ENCODE peak calls at places on chromosomes 6 and 20, in four cellular contexts. I is H1, F is K562, E is HCT116. Z is an unnamed sample.

GRCh38 chr6:2135401-2135800 is 110.0 kb downstream of the GMDS start:
- DNase-seq in E (no peak), F (no peak), I (no peak), Z (no peak)

GRCh38 chr20:41716436-41716835 is 98.3 kb upstream of the CHD6 start:
- DNase-seq in I (no peak), F (no peak), E (no peak), Z (no peak)

GRCh38 chr6:34391711-34392496 is 565 bp downstream of the NUDT3 start:
- DNase-seq in I (peak), F (peak), E (no peak), Z (peak)

GRCh38 chr20:32925481-32926196 is 66.9 kb downstream of the EFCAB8 start:
- DNase-seq in E (no peak), F (no peak), I (no peak), Z (no peak)

GRCh38 chr6:131136021-131136847 is 967 bp downstream of the AKAP7 start:
- DNase-seq in F (no peak), E (no peak), I (no peak), Z (peak)

GRCh38 chr6:78909391-78909790 is 42.0 kb downstream of the IRAK1BP1 start:
- DNase-seq in I (no peak), E (no peak), F (no peak), Z (no peak)

GRCh38 chr6:56807992-56808342 is 146.9 kb upstream of the BEND6 start:
- DNase-seq in I (no peak), F (no peak), E (no peak), Z (no peak)

GRCh38 chr20:37521091-37521771 is at the start of gene NNAT:
- DNase-seq in E (no peak), F (peak), I (peak), Z (no peak)

GRCh38 chr20:32642257-32643046 is 31.3 kb downstream of the C20orf203 start:
- DNase-seq in F (peak), E (no peak), I (no peak), Z (no peak)

GRCh38 chr6:85464260-85464644 is 14.4 kb downstream of the NT5E start:
- DNase-seq in I (no peak), F (no peak), E (peak), Z (no peak)

GRCh38 chr6:141965016-141965545 is 167.6 kb upstream of the GJE1 start:
- DNase-seq in I (no peak), E (no peak), F (no peak), Z (no peak)

GRCh38 chr6:53862517-53863457 is 68.0 kb downstream of the LRRC1 start:
- DNase-seq in I (no peak), F (no peak), E (no peak), Z (no peak)

GRCh38 chr6:31826793-31827285 is 699 bp upstream of the HSPA1B start:
- DNase-seq in F (peak), E (no peak), I (peak), Z (peak)

GRCh38 chr6:37665309-37665708 is 32.4 kb downstream of the MDGA1 start:
- DNase-seq in I (no peak), F (no peak), E (no peak), Z (no peak)

GRCh38 chr6:43771210-43771857 is 1.3 kb downstream of the VEGFA start:
- DNase-seq in F (peak), E (no peak), I (peak), Z (peak)

GRCh38 chr20:19813839-19814238 is 55.8 kb downstream of the RIN2 start:
- DNase-seq in F (no peak), I (no peak), E (no peak), Z (no peak)

GRCh38 chr6:5746392-5747140 is 260.2 kb downstream of the NRN1 start:
- DNase-seq in E (no peak), I (peak), F (no peak), Z (peak)

GRCh38 chr6:39403304-39403703 is 80.8 kb upstream of the KCNK16 start:
- DNase-seq in I (no peak), E (no peak), F (no peak), Z (no peak)

GRCh38 chr6:153947817-153948447 is 91.1 kb upstream of the OPRM1 start:
- DNase-seq in I (peak), F (peak), E (peak), Z (no peak)

GRCh38 chr6:7868926-7869325 is 41.7 kb downstream of the TXNDC5 start:
- DNase-seq in E (no peak), F (no peak), I (no peak), Z (no peak)

GRCh38 chr6:5379647-5380242 is 118.4 kb downstream of the FARS2 start:
- DNase-seq in F (peak), E (peak), I (peak), Z (peak)

GRCh38 chr6:759729-760128 is 66.8 kb upstream of the EXOC2 start:
- DNase-seq in E (no peak), F (no peak), I (no peak), Z (no peak)

GRCh38 chr6:147257760-147258159 is 53.5 kb downstream of the STXBP5 start:
- DNase-seq in F (no peak), I (no peak), E (no peak), Z (no peak)

GRCh38 chr6:540490-540889 is 116.4 kb downstream of the HUS1B start:
- DNase-seq in E (no peak), I (no peak), F (no peak), Z (no peak)

GRCh38 chr20:43941476-43942212 is 27.0 kb downstream of the TOX2 start:
- DNase-seq in F (no peak), I (no peak), E (no peak), Z (no peak)

GRCh38 chr20:36644032-36644712 is 1.8 kb downstream of the SLA2 start:
- DNase-seq in I (no peak), E (no peak), F (no peak), Z (no peak)

GRCh38 chr6:166540631-166541331 is 45.7 kb downstream of the RAMACL start:
- DNase-seq in E (no peak), I (no peak), F (peak), Z (no peak)

GRCh38 chr6:132819405-132820145 is 5.2 kb downstream of the RPS12 start:
- DNase-seq in I (no peak), F (no peak), E (no peak), Z (peak)

GRCh38 chr6:14265049-14266021 is 147.8 kb downstream of the CD83 start:
- DNase-seq in I (peak), E (no peak), F (no peak), Z (no peak)

GRCh38 chr6:99032396-99032795 is 84.7 kb upstream of the FBXL4 start:
- DNase-seq in E (no peak), F (no peak), I (no peak), Z (no peak)

GRCh38 chr6:37170273-37171140 is 555 bp downstream of the PIM1 start:
- DNase-seq in E (no peak), F (peak), I (peak), Z (peak)

GRCh38 chr6:36098920-36099647 is 31.2 kb upstream of the MAPK13 start:
- DNase-seq in F (peak), E (no peak), I (no peak), Z (no peak)

GRCh38 chr6:39905640-39905975 is 28.7 kb downstream of the MOCS1 start:
- DNase-seq in E (no peak), F (no peak), I (no peak), Z (no peak)

DNA sequence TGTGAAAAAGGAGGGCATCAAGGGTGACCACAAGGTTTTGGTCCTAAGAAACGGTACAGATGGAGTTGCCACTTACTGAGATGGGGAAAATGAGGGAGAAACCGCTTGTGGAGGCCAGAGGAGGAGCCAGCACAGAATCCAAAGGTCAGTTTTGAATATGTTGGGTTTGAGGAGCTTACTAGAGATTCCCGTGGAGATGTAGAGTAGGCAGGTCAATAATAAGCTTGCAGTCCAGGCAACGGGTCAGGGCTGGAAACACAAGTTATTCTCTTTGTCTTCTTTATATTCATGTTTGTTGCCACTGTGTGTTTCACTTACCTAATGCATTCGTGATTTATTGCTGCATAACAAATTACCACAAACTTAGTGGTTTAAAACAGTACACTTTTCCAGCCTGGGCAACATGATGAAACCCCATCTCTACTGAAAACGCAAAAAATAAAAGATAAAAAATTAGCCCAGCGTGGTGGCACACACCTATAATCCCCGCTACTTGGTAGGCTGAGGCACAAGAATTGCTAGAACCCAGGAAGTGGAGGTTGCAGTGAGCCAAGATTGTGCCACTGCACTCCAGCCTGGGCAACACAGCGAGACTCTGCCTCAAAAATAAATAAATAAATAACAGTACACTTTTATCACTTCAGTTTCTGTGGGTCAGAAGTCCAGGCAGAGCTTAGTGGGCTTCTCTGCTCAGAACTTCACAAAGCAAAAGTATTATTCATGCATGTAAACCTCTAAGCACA is 2.7 kb upstream of the BTN3A2 start:
- DNase-seq in I (no peak), F (no peak), E (no peak), Z (no peak)
- TF ChIP-seq JUND in I (no peak), F (no peak), E (no peak), Z (no peak)

DNA sequence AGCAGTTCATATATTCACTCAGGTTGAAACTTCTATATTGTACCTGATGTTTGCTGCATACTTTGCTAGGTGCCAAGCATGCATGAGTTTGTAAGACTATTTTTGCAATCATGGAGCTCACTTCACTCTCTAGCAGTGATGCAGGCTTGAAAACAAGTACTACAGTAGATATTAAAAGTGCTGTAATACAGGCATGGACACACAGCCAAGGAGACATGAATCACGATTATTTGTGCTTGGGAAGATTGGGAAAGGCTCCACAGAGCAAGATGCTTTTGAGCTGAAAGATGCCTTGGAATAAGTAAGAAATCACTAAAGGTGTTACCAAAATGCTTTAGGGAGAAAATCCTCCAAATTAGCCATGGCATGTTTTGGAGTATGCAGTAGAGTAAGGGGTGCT is 427.4 kb downstream of the UTRN start:
- DNase-seq in E (no peak), I (no peak), F (no peak), Z (no peak)
- TF ChIP-seq JUND in E (no peak), I (no peak), F (no peak), Z (no peak)

DNA sequence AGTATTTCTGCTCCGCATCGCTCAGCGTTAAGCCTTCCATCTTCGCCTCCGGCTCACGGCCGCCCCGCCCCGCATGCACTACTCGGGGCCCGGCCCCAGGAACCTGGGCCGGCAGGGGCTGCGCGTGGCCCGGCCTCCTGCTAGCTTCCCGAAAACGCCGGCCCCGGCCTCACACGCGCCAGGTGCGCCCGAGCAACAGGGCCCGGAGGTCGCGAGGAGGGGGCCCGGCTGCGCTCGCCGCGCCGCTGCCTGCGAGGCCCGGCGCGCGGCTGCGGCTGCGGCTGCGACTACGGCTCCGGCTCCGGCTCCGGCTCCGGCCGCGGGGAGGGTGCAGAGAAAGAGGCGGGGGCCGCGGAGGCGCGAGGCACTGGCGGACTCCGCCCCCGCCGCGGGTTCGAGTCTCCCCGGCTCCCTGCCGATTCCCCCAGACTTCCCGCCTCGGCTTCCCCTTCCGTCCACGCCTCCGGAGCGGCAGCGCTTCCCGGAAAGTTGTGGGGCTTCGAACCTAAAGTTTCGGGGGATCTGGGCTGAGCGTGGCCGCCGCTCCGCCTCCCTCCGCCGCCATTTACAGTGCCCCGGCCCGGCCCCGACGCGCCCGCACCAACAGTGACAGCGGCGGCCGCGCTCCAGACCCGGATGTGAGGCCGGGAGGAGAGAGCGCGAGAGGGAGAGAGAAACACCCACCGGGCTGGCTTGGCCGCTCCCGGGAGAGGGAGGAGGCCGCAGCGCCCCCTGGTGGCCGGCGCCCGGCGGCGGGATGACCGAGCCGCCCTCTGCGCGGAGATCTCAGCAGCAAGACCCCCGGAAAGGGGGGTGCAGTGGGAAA is at the start of gene REPS1:
- DNase-seq in F (peak), I (peak), E (peak), Z (peak)
- TF ChIP-seq JUND in F (no peak), I (no peak), E (no peak), Z (no peak)

DNA sequence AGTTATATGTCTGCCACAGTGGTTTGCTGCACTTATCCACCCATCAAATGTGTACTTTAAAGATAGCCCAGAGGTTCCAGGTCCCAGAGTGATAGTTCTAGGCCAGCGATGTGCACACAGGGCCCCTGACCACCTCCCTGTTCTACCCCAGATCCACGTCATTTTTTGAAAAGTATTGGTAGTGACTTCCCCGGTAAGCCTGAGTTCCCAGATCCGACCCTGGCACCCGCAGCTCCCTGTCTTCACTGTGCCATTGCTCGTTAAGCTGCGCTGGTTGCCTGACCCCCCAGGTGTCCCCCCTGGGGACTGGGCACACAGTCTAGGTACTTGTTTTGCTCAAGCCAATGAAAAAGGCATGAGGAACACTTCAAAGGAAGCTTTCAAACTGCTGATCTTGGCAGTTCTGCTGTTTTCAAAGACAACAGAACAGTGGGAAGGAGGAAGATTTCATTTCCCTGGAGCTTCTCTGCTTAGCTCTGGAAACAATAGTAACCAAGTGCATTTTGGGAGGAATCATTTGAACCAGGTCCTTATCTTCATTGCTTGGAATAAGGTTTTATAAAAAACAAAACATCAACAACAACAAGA is 116.3 kb upstream of the TAB2 start:
- DNase-seq in F (no peak), E (no peak), I (no peak), Z (no peak)
- TF ChIP-seq JUND in F (no peak), E (no peak), I (no peak), Z (no peak)

GRCh38 chr6:29708432-29709177 is 14.6 kb upstream of the HLA-F start:
- DNase-seq in I (no peak), F (no peak), E (no peak), Z (no peak)

GRCh38 chr6:29702519-29703103 is 20.6 kb upstream of the HLA-F start:
- DNase-seq in F (peak), E (peak), I (peak), Z (peak)

GRCh38 chr6:29709178-29709576 is 14.1 kb upstream of the HLA-F start:
- DNase-seq in F (no peak), E (no peak), I (no peak), Z (no peak)

GRCh38 chr6:29710281-29710941 is 12.8 kb upstream of the HLA-F start:
- DNase-seq in F (no peak), E (no peak), I (no peak), Z (no peak)

DNA sequence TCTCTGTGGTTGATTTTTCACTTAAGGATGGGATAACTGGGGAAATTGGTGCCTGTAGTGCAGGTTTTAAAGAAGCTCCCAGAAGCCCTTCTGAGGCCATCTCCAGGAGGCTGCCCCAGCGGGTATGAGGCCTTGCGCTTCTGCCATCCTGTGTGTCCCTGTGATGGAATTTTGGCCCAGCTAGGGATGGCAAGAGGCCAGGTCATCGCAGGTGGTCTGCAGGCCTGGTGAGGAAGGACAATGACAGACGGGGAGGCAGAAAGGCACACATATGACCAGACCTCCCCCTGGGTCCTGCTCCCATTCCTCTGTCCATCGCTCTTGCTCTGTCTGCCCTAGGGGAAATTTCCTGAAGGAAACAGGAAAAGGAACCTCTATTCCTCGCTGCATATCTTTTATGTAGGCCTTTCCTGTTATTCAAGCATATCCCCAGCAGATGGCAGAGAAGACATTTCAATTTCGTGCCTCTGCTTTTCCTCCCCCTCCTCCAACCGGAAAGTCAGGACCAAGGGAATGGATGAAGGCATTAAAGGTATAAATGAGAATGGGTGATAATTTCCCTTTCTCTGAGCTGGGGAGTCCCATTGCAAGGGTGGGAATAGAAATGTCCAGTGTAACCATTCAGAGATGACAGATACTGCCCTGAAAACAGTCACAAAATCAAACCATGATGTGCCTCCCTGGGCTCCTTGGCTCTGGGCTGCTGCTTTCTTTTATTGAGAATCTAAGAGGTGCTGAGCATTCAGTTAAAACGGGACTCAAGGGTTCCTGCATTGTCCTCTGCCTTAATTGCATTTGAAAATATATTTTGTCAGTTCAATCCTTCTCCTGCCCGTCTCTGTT is 17.6 kb upstream of the HLA-F start:
- DNase-seq in F (no peak), I (peak), E (peak), Z (peak)
- TF ChIP-seq JUND in F (no peak), I (no peak), E (no peak), Z (no peak)

GRCh38 chr6:134888316-134888715 is 61.6 kb downstream of the ALDH8A1 start:
- DNase-seq in F (no peak), E (no peak), I (no peak), Z (no peak)

GRCh38 chr6:134894800-134895199 is 55.1 kb downstream of the ALDH8A1 start:
- DNase-seq in F (no peak), I (no peak), E (no peak), Z (no peak)

GRCh38 chr6:134896881-134897280 is 53.0 kb downstream of the ALDH8A1 start:
- DNase-seq in E (no peak), I (no peak), F (no peak), Z (no peak)

GRCh38 chr6:134892362-134892761 is 57.5 kb downstream of the ALDH8A1 start:
- DNase-seq in E (no peak), F (no peak), I (no peak), Z (no peak)

GRCh38 chr6:134891633-134892032 is 58.3 kb downstream of the ALDH8A1 start:
- DNase-seq in E (no peak), I (no peak), F (no peak), Z (no peak)
- TF ChIP-seq JUND in E (no peak), I (no peak), F (no peak), Z (no peak)

GRCh38 chr20:34377072-34377847 is 14.2 kb downstream of the ITCH start:
- DNase-seq in E (no peak), F (no peak), I (no peak), Z (no peak)
- TF ChIP-seq JUND in E (no peak), F (no peak), I (no peak), Z (no peak)

Z was measured in T47D.